ENCODE peak calls at places on chromosomes 2 and 18, in four cellular contexts. C is NT2/D1, I is SK-N-SH, F is upper lobe of right lung. Z is an unnamed sample.

GRCh38 chr2:123993728-123994323 is 31.3 kb upstream of the CNTNAP5 start:
- DNase-seq in C (peak; percentile 47), I (peak; percentile 16), F (no peak), Z (peak; percentile 14)

GRCh38 chr2:212385241-212385640 is 153.4 kb downstream of the ERBB4 start:
- DNase-seq in C (no peak), I (no peak), F (no peak), Z (no peak)

GRCh38 chr2:26018184-26018716 is 15.6 kb upstream of the RAB10 start:
- DNase-seq in C (no peak), I (peak; percentile 52), F (peak; percentile 86), Z (peak; percentile 86)

GRCh38 chr2:162025121-162025911 is 48.7 kb downstream of the DPP4 start:
- DNase-seq in C (no peak), I (no peak), F (no peak), Z (peak; percentile 95)

GRCh38 chr2:33034784-33035183 is 88.0 kb downstream of the LTBP1 start:
- DNase-seq in C (no peak), I (no peak), F (no peak), Z (peak; percentile 47)

GRCh38 chr2:182170341-182170740 is 184.7 kb downstream of the PPP1R1C start:
- DNase-seq in C (no peak), I (no peak), F (no peak), Z (no peak)

GRCh38 chr2:39095624-39096023 is 25.2 kb downstream of the SOS1 start:
- DNase-seq in C (no peak), I (no peak), F (no peak), Z (no peak)

GRCh38 chr18:27206411-27206810 is 21.3 kb upstream of the CHST9 start:
- DNase-seq in C (no peak), I (no peak), F (no peak), Z (no peak)

GRCh38 chr2:69164379-69164778 is 151.4 kb downstream of the ANTXR1 start:
- DNase-seq in C (no peak), I (peak; percentile 82), F (no peak), Z (peak; percentile 97)

GRCh38 chr18:75211721-75212625 is 1.4 kb downstream of the TSHZ1 start:
- DNase-seq in C (no peak), I (peak; percentile 72), F (peak; percentile 78), Z (peak; percentile 62)

GRCh38 chr2:221554769-221555510 is 17.2 kb downstream of the EPHA4 start:
- DNase-seq in C (peak; percentile 57), I (no peak), F (no peak), Z (no peak)

GRCh38 chr2:128321421-128321775 is 2.7 kb upstream of the HS6ST1 start:
- DNase-seq in C (no peak), I (no peak), F (no peak), Z (no peak)

GRCh38 chr2:12173271-12173942 is 427.0 kb downstream of the LPIN1 start:
- DNase-seq in C (no peak), I (no peak), F (no peak), Z (no peak)

GRCh38 chr2:46803551-46803885 is 112.1 kb downstream of the MCFD2 start:
- DNase-seq in C (no peak), I (no peak), F (no peak), Z (no peak)

GRCh38 chr2:35251156-35251555 is 1104.4 kb upstream of the CRIM1 start:
- DNase-seq in C (no peak), I (no peak), F (no peak), Z (no peak)

GRCh38 chr2:161104054-161104553 is 56.1 kb upstream of the TANK start:
- DNase-seq in C (no peak), I (no peak), F (no peak), Z (no peak)

GRCh38 chr18:36298113-36298701 is 694 bp downstream of the FHOD3 start:
- DNase-seq in C (no peak), I (peak; percentile 80), F (no peak), Z (no peak)

GRCh38 chr18:49756671-49757362 is 56.5 kb downstream of the ACAA2 start:
- DNase-seq in C (no peak), I (no peak), F (peak; percentile 26), Z (no peak)

GRCh38 chr2:212381428-212382102 is 157.0 kb downstream of the ERBB4 start:
- DNase-seq in C (no peak), I (no peak), F (no peak), Z (no peak)

GRCh38 chr2:164890533-164890932 is 48.9 kb upstream of the COBLL1 start:
- DNase-seq in C (no peak), I (peak; percentile 53), F (no peak), Z (peak; percentile 90)

GRCh38 chr2:161843936-161844335 is 219.7 kb downstream of the SLC4A10 start:
- DNase-seq in C (no peak), I (no peak), F (no peak), Z (no peak)

GRCh38 chr2:74833418-74834233 is at the start of gene HK2:
- DNase-seq in C (peak; percentile 83), I (peak; percentile 99), F (peak; percentile 94), Z (peak; percentile 91)

GRCh38 chr2:69177063-69177771 is 164.2 kb downstream of the ANTXR1 start:
- DNase-seq in C (peak; percentile 73), I (peak; percentile 41), F (peak; percentile 69), Z (peak; percentile 100)

GRCh38 chr2:145547620-145548019 is 1027.7 kb upstream of the ZEB2 start:
- DNase-seq in C (no peak), I (no peak), F (no peak), Z (no peak)

GRCh38 chr2:236977999-236978398 is 107.7 kb upstream of the COPS8 start:
- DNase-seq in C (no peak), I (no peak), F (no peak), Z (no peak)

GRCh38 chr2:98102878-98103277 is 15.9 kb downstream of the VWA3B start:
- DNase-seq in C (no peak), I (no peak), F (no peak), Z (no peak)

GRCh38 chr18:72762505-72763122 is 105.2 kb downstream of the NETO1 start:
- DNase-seq in C (peak; percentile 32), I (peak; percentile 30), F (no peak), Z (peak; percentile 67)

GRCh38 chr2:170744248-170745002 is 25.8 kb upstream of the ERICH2 start:
- DNase-seq in C (no peak), I (no peak), F (peak; percentile 71), Z (peak; percentile 90)

GRCh38 chr2:71226391-71226964 is 425 bp downstream of the PAIP2B start:
- DNase-seq in C (no peak), I (peak; percentile 47), F (peak; percentile 71), Z (no peak)

GRCh38 chr2:194087089-194087488 is 1569.9 kb upstream of the SLC39A10 start:
- DNase-seq in C (no peak), I (no peak), F (no peak), Z (no peak)

GRCh38 chr2:194090251-194090905 is 1566.6 kb upstream of the SLC39A10 start:
- DNase-seq in C (no peak), I (no peak), F (peak; percentile 57), Z (no peak)

DNA sequence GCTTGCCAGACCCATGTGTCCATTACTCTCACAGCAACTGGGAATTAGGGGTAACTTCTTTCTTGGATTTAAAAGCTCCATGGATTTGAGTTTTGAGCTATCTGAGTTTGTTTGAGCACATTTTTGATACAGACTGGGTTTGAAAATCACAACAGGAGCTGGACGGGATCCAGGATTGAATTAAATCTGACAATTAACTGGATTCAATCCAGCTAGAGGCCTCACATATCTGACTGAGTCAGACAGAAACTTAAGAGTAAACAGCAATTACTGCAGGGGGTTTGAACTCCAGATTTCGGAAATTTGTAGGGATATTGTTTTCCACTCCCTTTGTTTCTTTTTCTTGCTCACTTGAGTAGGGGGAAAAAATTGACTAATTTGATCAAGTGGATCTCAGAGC is 1569.5 kb upstream of the SLC39A10 start:
- DNase-seq in C (no peak), I (no peak), F (no peak), Z (no peak)
- H3K4me3 ChIP-seq in C (no peak overlapping the region), I (no peak overlapping the region), F (no peak overlapping the region), Z (no peak overlapping the region)

DNA sequence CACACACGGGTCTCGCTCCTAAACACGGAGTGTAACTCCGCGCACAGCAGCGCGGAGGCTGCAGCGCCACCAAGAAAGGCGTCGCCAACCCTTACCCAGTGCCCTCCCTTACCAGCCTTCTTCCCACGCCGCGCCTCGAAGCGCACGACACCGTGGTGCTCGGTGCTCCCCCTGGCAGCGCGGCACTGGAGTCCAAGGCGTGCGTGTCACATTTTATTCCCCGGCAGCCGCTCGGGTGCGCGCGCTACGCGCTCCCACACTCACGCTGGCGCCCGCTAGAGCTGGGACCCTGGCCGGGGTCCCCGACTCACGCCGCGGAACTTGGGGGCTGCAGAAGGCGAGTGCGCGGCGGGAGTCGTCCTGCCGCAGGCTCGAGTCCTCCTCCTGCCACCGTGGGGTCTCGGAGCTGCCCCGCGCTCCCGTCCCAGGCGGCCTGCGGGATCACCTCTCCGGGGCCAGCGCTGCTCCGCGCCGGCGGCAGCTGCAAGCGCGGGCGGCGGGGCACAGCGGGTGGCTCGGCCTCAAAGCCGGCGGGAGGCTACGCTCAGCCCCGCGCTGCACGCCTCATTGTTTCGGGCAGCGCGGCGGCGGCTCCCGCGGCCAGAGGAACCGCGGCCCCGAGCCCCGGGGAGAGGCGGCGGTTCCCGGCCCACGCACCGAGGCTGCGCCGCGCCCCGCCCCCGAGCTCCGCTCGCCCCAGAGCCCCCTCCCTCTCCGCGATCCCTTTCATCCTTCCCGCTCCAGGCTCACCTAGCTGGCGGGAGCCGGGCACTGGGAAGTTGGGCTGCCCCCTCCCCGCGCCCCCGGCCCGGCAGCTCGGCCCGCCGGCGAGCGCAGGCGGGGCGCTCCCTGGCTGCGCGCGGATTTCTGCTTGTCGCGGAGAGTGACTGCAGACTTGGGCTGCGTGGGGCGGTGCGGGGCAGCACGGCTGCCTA is at the start of gene ST6GAL2:
- DNase-seq in C (no peak), I (peak; percentile 85), F (no peak), Z (peak; percentile 5)
- H3K4me3 ChIP-seq in C (peak within 1 kb of the TSS; percentile 71), I (peak within 1 kb of the TSS; percentile 74), F (peak within 1 kb of the TSS; percentile 39), Z (peak within 1 kb of the TSS; percentile 44)

GRCh38 chr2:28958689-28959088 is 22.4 kb upstream of the TOGARAM2 start:
- DNase-seq in C (no peak), I (peak; percentile 87), F (no peak), Z (peak; percentile 79)
- H3K4me3 ChIP-seq in C (no peak overlapping the region), I (no peak overlapping the region), F (no peak overlapping the region), Z (no peak overlapping the region)

GRCh38 chr2:77521931-77522470 is at the start of gene LRRTM4:
- DNase-seq in C (peak; percentile 54), I (peak; percentile 33), F (no peak), Z (no peak)
- H3K4me3 ChIP-seq in C (no peak within 1 kb of the TSS), I (no peak within 1 kb of the TSS), F (no peak within 1 kb of the TSS), Z (no peak within 1 kb of the TSS)

Z was measured in fibroblast of villous mesenchyme.